ENCODE peak calls at places on chromosomes 2 and 18, in nine cellular contexts. A, N, C, Y, V, M, J, W and G are unnamed samples.

GRCh38 chr2:214830794-214831346 is 21.4 kb upstream of the BARD1 start:
- DNase-seq in V (peak), M (no peak), C (no peak), Y (no peak), W (peak), A (no peak), J (no peak), N (peak), G (no peak)

GRCh38 chr2:236055471-236055870 is 112.7 kb downstream of the GBX2 start:
- DNase-seq in J (no peak), N (no peak), M (no peak), C (no peak), A (no peak), W (no peak), V (no peak), Y (no peak), G (no peak)

GRCh38 chr2:217972037-217972436 is 30.8 kb downstream of the TNS1 start:
- DNase-seq in J (no peak), Y (no peak), N (no peak), W (no peak), V (no peak), M (no peak), A (no peak), C (no peak), G (no peak)

GRCh38 chr2:202034249-202035088 is 814 bp downstream of the FZD7 start:
- DNase-seq in A (no peak), N (no peak), J (peak), C (peak), M (peak), Y (peak), W (peak), V (peak), G (no peak)

GRCh38 chr2:145860083-145860482 is 1340.2 kb upstream of the ZEB2 start:
- DNase-seq in W (peak), C (no peak), A (no peak), Y (no peak), V (no peak), M (no peak), J (no peak), N (no peak), G (no peak)

GRCh38 chr2:21146638-21147037 is 22.9 kb downstream of the TDRD15 start:
- DNase-seq in M (no peak), J (no peak), Y (no peak), N (no peak), V (no peak), C (no peak), W (no peak), A (no peak), G (no peak)

GRCh38 chr2:69980408-69980807 is 19.0 kb upstream of the ASPRV1 start:
- DNase-seq in A (no peak), V (peak), C (no peak), W (peak), M (no peak), N (no peak), Y (no peak), J (no peak), G (no peak)

GRCh38 chr2:218028189-218028495 is 25.3 kb upstream of the TNS1 start:
- DNase-seq in Y (no peak), C (no peak), N (no peak), A (no peak), V (no peak), J (peak), M (no peak), W (no peak), G (no peak)

GRCh38 chr2:28683100-28683706 is 68.4 kb upstream of the PPP1CB start:
- DNase-seq in W (peak), C (peak), J (peak), N (peak), V (peak), M (peak), A (no peak), Y (no peak), G (no peak)

GRCh38 chr2:229780856-229781773 is 66.8 kb upstream of the DNER start:
- DNase-seq in N (peak), Y (no peak), A (no peak), W (peak), C (no peak), V (peak), M (peak), J (no peak), G (no peak)

GRCh38 chr2:27779417-27780055 is 8.0 kb downstream of the MRPL33 start:
- DNase-seq in C (no peak), M (no peak), J (no peak), Y (no peak), N (no peak), W (no peak), V (peak), A (no peak), G (no peak)

GRCh38 chr18:10793730-10794370 is 268.0 kb downstream of the NAPG start:
- DNase-seq in W (no peak), M (no peak), C (no peak), V (no peak), A (no peak), N (no peak), J (no peak), Y (no peak), G (no peak)

GRCh38 chr2:159155315-159155714 is 131.2 kb downstream of the WDSUB1 start:
- DNase-seq in C (no peak), V (no peak), W (no peak), N (peak), M (no peak), A (no peak), Y (no peak), J (no peak), G (peak)

GRCh38 chr2:33013684-33014110 is 66.9 kb downstream of the LTBP1 start:
- DNase-seq in Y (no peak), C (no peak), V (peak), N (no peak), J (no peak), A (no peak), W (peak), M (no peak), G (no peak)

GRCh38 chr2:47069628-47070154 is 85.4 kb downstream of the STPG4 start:
- DNase-seq in C (peak), N (peak), V (no peak), Y (no peak), M (peak), W (peak), J (peak), A (no peak), G (peak)

GRCh38 chr18:37464287-37464686 is 101.3 kb downstream of the CELF4 start:
- DNase-seq in W (no peak), N (no peak), Y (no peak), V (no peak), J (no peak), A (no peak), M (peak), C (no peak), G (no peak)

GRCh38 chr2:67476808-67477790 is 80.0 kb downstream of the ETAA1 start:
- DNase-seq in J (no peak), V (peak), W (peak), C (no peak), Y (no peak), M (peak), N (peak), A (no peak), G (no peak)

GRCh38 chr2:23693606-23693951 is 233.3 kb downstream of the ATAD2B start:
- DNase-seq in Y (no peak), A (no peak), J (no peak), M (no peak), C (no peak), N (no peak), V (no peak), W (no peak), G (no peak)

GRCh38 chr2:242088471-242089212 is 219.1 kb downstream of the RTP5 start:
- DNase-seq in A (peak), N (peak), J (peak), C (peak), V (peak), M (peak), W (peak), Y (peak), G (peak)

GRCh38 chr18:71831039-71831438 is 713.1 kb downstream of the CBLN2 start:
- DNase-seq in J (no peak), A (no peak), N (no peak), W (no peak), C (no peak), M (no peak), V (peak), Y (no peak), G (no peak)

GRCh38 chr18:73594749-73595148 is 552.9 kb downstream of the FBXO15 start:
- DNase-seq in J (no peak), W (peak), N (no peak), M (peak), Y (no peak), C (no peak), V (no peak), A (no peak), G (no peak)

GRCh38 chr2:64888591-64889309 is 100.4 kb upstream of the SLC1A4 start:
- DNase-seq in C (no peak), A (no peak), J (no peak), W (peak), M (peak), Y (no peak), N (peak), V (peak), G (peak)

GRCh38 chr2:160419776-160420521 is 73.7 kb downstream of the RBMS1 start:
- DNase-seq in V (peak), M (peak), A (no peak), Y (no peak), J (no peak), C (no peak), N (no peak), W (peak), G (no peak)

GRCh38 chr2:108813732-108814131 is 27.2 kb downstream of the CCDC138 start:
- DNase-seq in Y (no peak), N (no peak), A (no peak), J (no peak), C (no peak), W (no peak), V (peak), M (no peak), G (no peak)

GRCh38 chr2:18243831-18244230 is 316.6 kb downstream of the RDH14 start:
- DNase-seq in W (no peak), N (no peak), A (no peak), Y (no peak), M (no peak), C (no peak), J (no peak), V (no peak), G (no peak)

GRCh38 chr18:2897015-2897414 is 50.2 kb downstream of the EMILIN2 start:
- DNase-seq in M (no peak), C (no peak), A (no peak), W (no peak), Y (no peak), N (no peak), V (no peak), J (no peak), G (no peak)